ENCODE peak calls at places on chromosomes 2 and 18, in four cellular contexts. One of them, this sample, is unnamed.

GRCh38 chr18:22493940-22494339 is 76.2 kb upstream of the CTAGE1 start:
- DNase-seq in Peyer's patch: no peak
- DNase-seq in lower lobe of right lung: no peak
- DNase-seq in mesothelial cell of epicardium: no peak
- DNase-seq in this sample: no peak

GRCh38 chr2:75596784-75597183 is 36.0 kb upstream of the EVA1A start:
- DNase-seq in mesothelial cell of epicardium: no peak
- DNase-seq in Peyer's patch: no peak
- DNase-seq in lower lobe of right lung: no peak
- DNase-seq in this sample: no peak

GRCh38 chr2:235582081-235582686 is 88.3 kb downstream of the AGAP1 start:
- DNase-seq in mesothelial cell of epicardium: no peak
- DNase-seq in Peyer's patch: no peak
- DNase-seq in lower lobe of right lung: no peak
- DNase-seq in this sample: no peak

GRCh38 chr2:30280596-30281434 is 49.5 kb downstream of the LBH start:
- DNase-seq in mesothelial cell of epicardium: no peak
- DNase-seq in lower lobe of right lung: no peak
- DNase-seq in Peyer's patch: no peak
- DNase-seq in this sample: no peak

GRCh38 chr2:179059026-179059680 is 9.2 kb upstream of the CCDC141 start:
- DNase-seq in mesothelial cell of epicardium: no peak
- DNase-seq in lower lobe of right lung: no peak
- DNase-seq in Peyer's patch: no peak
- DNase-seq in this sample: no peak

GRCh38 chr2:8435608-8436007 is 246.2 kb upstream of the ID2 start:
- DNase-seq in Peyer's patch: no peak
- DNase-seq in mesothelial cell of epicardium: peak
- DNase-seq in lower lobe of right lung: no peak
- DNase-seq in this sample: no peak

GRCh38 chr2:38076710-38077430 is 919 bp upstream of the CYP1B1 start:
- DNase-seq in mesothelial cell of epicardium: peak
- DNase-seq in Peyer's patch: no peak
- DNase-seq in lower lobe of right lung: peak
- DNase-seq in this sample: no peak

GRCh38 chr2:118179445-118179844 is 91.2 kb downstream of the INSIG2 start:
- DNase-seq in lower lobe of right lung: no peak
- DNase-seq in Peyer's patch: no peak
- DNase-seq in mesothelial cell of epicardium: no peak
- DNase-seq in this sample: no peak

GRCh38 chr2:96260404-96261260 is 5.2 kb downstream of the TMEM127 start:
- DNase-seq in lower lobe of right lung: peak
- DNase-seq in mesothelial cell of epicardium: no peak
- DNase-seq in Peyer's patch: peak
- DNase-seq in this sample: no peak

GRCh38 chr2:158688722-158689121 is 106.4 kb upstream of the DAPL1 start:
- DNase-seq in lower lobe of right lung: no peak
- DNase-seq in Peyer's patch: no peak
- DNase-seq in mesothelial cell of epicardium: no peak
- DNase-seq in this sample: no peak

GRCh38 chr2:241853651-241854341 is 4.9 kb downstream of the PDCD1 start:
- DNase-seq in lower lobe of right lung: peak
- DNase-seq in Peyer's patch: no peak
- DNase-seq in mesothelial cell of epicardium: no peak
- DNase-seq in this sample: peak

GRCh38 chr2:42125887-42126594 is 43.1 kb upstream of the EML4 start:
- DNase-seq in Peyer's patch: no peak
- DNase-seq in mesothelial cell of epicardium: no peak
- DNase-seq in lower lobe of right lung: no peak
- DNase-seq in this sample: no peak

GRCh38 chr2:42129487-42129852 is 39.7 kb upstream of the EML4 start:
- DNase-seq in Peyer's patch: no peak
- DNase-seq in lower lobe of right lung: no peak
- DNase-seq in mesothelial cell of epicardium: no peak
- DNase-seq in this sample: no peak

GRCh38 chr2:42129947-42130346 is 39.2 kb upstream of the EML4 start:
- DNase-seq in Peyer's patch: no peak
- DNase-seq in lower lobe of right lung: no peak
- DNase-seq in mesothelial cell of epicardium: no peak
- DNase-seq in this sample: no peak

GRCh38 chr2:42127425-42128424 is 41.4 kb upstream of the EML4 start:
- DNase-seq in mesothelial cell of epicardium: no peak
- DNase-seq in lower lobe of right lung: no peak
- DNase-seq in Peyer's patch: peak
- DNase-seq in this sample: no peak

DNA sequence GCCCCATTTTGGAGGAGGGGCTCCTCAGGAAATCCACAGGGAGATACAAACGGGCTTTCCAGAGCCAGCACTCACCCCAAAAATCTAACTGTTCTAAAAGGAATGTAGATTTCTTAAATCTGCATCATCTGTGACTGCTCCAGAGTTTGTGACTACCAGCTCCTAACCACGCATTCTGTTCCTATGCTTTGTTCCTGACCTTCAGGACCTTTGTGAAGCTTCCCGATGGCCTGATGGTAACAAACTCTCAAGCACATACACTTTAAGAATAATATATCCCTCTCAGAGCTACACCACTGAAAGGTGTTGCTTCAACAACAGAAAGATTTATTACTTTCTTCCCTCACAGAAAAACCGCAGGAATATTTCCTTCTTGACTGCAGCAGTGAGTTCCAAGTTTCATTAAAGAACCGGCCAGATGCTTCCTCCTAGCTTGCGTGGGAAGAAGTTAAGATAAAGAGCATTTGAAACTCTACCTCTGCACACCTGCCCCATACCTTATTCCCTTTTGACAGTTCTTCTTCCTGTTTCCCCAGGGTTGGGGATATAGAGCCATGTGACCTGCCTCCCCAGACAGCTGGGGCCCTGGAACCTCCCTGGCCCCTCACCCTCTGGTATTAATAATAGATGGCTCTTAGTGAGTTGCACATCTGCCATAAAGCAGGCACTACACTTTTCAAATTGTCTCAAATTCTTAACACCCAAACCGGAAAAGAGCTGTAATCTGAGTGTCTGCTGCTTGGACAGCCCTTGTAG is 40.2 kb upstream of the EML4 start:
- DNase-seq in lower lobe of right lung: no peak
- DNase-seq in Peyer's patch: no peak
- DNase-seq in mesothelial cell of epicardium: no peak
- DNase-seq in this sample: no peak
- TF ChIP-seq CTCF in lower lobe of right lung: no peak
- TF ChIP-seq CTCF in Peyer's patch: no peak
- TF ChIP-seq CTCF in mesothelial cell of epicardium: no peak
- TF ChIP-seq CTCF in this sample: no peak

DNA sequence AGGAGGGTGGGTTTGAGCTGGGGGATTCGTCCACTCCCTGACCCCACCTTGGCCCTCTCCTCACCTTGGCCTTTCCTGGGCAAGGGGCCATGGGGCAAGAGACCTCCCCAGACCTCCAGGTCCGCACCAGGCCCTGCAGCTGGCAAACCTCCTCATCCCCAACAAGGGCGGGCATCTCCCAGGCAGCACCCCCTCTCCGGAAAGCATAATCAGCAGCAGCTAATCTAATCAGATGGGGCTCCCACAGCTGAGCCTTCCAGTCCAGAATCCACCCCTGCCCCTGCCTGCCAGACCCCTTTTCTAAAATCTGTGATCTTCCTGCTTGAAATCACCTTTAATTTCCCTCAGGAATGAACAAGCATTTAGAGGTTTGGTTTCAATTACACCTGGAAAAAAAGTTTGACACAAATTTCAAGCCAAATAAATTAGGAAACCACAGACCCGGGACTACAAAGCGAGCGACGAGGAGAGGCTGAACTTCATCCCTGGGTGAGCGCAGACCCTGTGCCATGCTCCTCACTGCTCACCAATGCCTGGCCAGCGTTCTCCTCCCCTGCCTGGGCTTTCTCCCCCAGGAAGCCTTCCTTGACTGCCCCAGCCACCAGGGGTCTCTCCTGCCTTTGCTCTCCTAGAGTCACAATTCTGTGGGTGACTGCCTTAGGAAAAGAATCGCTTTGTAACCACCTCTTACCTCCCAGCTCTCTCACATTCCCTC is 143.0 kb upstream of the MYCN start:
- DNase-seq in mesothelial cell of epicardium: no peak
- DNase-seq in lower lobe of right lung: no peak
- DNase-seq in Peyer's patch: no peak
- DNase-seq in this sample: no peak
- TF ChIP-seq CTCF in mesothelial cell of epicardium: no peak
- TF ChIP-seq CTCF in lower lobe of right lung: no peak
- TF ChIP-seq CTCF in Peyer's patch: no peak
- TF ChIP-seq CTCF in this sample: no peak

DNA sequence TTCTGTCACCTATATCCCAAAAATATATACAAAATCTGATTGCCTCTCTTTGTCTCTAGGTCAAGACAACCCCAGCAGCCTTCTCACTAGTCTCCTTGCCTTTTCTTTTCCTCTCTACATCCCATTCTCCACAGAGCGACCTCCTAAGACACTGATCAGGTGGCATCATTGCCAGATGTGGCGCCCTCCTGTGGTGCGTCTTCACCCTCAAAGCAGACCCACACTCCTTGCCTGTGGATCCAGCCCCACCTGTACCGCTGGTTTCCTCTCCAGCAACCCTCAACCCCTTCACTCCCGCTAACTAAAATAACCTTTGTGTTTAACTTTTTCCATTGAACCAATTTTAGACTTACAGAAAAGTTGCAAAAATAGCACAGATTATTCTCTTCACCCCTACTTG is 273.3 kb downstream of the GLI2 start:
- DNase-seq in Peyer's patch: no peak
- DNase-seq in lower lobe of right lung: no peak
- DNase-seq in mesothelial cell of epicardium: no peak
- DNase-seq in this sample: no peak
- TF ChIP-seq CTCF in Peyer's patch: no peak
- TF ChIP-seq CTCF in lower lobe of right lung: no peak
- TF ChIP-seq CTCF in mesothelial cell of epicardium: no peak
- TF ChIP-seq CTCF in this sample: no peak

GRCh38 chr2:23326322-23326721 is 58.7 kb upstream of the KLHL29 start:
- DNase-seq in lower lobe of right lung: no peak
- DNase-seq in mesothelial cell of epicardium: no peak
- DNase-seq in Peyer's patch: no peak
- DNase-seq in this sample: no peak

GRCh38 chr2:23324281-23324680 is 60.7 kb upstream of the KLHL29 start:
- DNase-seq in lower lobe of right lung: no peak
- DNase-seq in mesothelial cell of epicardium: no peak
- DNase-seq in Peyer's patch: no peak
- DNase-seq in this sample: no peak

GRCh38 chr2:23327897-23328296 is 57.1 kb upstream of the KLHL29 start:
- DNase-seq in mesothelial cell of epicardium: no peak
- DNase-seq in Peyer's patch: no peak
- DNase-seq in lower lobe of right lung: no peak
- DNase-seq in this sample: no peak

GRCh38 chr2:23335550-23335949 is 49.4 kb upstream of the KLHL29 start:
- DNase-seq in Peyer's patch: no peak
- DNase-seq in lower lobe of right lung: no peak
- DNase-seq in mesothelial cell of epicardium: no peak
- DNase-seq in this sample: no peak

DNA sequence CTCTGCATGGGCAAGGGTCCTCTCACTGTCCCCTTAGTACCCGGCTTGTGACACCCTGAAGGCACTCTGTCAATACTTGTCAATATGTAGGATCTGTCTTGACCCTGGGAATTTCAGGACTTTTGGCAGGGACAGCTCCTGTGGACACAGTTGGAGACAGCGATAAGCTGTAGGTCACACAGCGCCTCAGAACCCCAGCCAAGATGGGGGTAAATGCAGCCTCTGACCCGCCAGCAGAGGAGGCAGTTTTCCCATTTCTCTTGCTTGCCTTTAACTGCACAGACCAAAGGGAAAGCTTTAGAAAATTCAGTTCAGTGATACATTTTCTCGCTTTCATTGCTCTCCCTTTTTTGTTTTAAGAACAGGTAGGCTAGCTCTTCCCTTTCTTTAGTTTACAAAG is 54.8 kb upstream of the KLHL29 start:
- DNase-seq in lower lobe of right lung: no peak
- DNase-seq in mesothelial cell of epicardium: no peak
- DNase-seq in Peyer's patch: no peak
- DNase-seq in this sample: no peak
- TF ChIP-seq CTCF in lower lobe of right lung: no peak
- TF ChIP-seq CTCF in mesothelial cell of epicardium: no peak
- TF ChIP-seq CTCF in Peyer's patch: no peak
- TF ChIP-seq CTCF in this sample: no peak

GRCh38 chr18:8978394-8978793 is 124.1 kb upstream of the NDUFV2 start:
- DNase-seq in Peyer's patch: no peak
- DNase-seq in lower lobe of right lung: no peak
- DNase-seq in mesothelial cell of epicardium: no peak
- DNase-seq in this sample: no peak

GRCh38 chr18:8980496-8981402 is 121.8 kb upstream of the NDUFV2 start:
- DNase-seq in mesothelial cell of epicardium: no peak
- DNase-seq in lower lobe of right lung: no peak
- DNase-seq in Peyer's patch: no peak
- DNase-seq in this sample: no peak

GRCh38 chr18:8979258-8979988 is 123.1 kb upstream of the NDUFV2 start:
- DNase-seq in Peyer's patch: no peak
- DNase-seq in mesothelial cell of epicardium: no peak
- DNase-seq in lower lobe of right lung: no peak
- DNase-seq in this sample: no peak

GRCh38 chr18:8984131-8984670 is 118.3 kb upstream of the NDUFV2 start:
- DNase-seq in lower lobe of right lung: no peak
- DNase-seq in mesothelial cell of epicardium: no peak
- DNase-seq in Peyer's patch: no peak
- DNase-seq in this sample: no peak

DNA sequence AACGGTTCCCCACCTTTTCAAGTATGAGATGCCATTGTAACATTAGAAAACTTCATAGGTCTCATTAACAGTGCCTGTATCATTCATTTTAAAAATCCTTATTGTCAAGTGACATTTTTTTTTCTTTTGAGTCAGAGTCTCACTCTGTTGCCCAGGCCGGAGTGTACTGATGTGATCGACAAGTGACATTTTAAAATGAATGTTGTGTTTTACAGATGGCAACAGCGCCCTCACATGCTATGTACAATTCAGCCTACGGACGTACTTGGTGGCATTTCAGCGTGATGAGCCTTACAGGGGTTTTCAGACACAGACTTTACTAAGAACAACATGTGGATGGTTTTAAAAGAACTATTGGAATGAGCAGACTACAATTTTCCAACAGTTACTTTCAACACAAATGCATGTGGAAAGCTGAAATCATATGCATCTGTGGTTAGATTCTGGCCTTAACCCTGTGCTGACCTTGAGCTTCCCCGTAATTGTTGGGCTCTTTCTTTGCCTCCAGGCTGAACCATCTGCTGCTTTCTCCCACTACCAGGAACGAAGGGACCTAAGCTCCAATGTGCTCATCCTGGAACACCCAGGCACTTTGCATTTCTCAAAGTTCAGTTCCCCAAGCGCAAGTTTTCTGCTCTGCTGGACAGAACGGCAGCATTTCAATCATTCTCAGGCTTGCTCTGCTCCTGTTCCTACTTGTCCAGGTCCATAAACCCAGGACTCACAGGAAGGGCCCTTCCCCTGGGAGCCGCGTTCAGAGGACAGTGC is 119.9 kb upstream of the NDUFV2 start:
- DNase-seq in mesothelial cell of epicardium: no peak
- DNase-seq in Peyer's patch: peak
- DNase-seq in lower lobe of right lung: no peak
- DNase-seq in this sample: no peak
- TF ChIP-seq CTCF in mesothelial cell of epicardium: no peak
- TF ChIP-seq CTCF in Peyer's patch: peak
- TF ChIP-seq CTCF in lower lobe of right lung: peak
- TF ChIP-seq CTCF in this sample: no peak